ENCODE peak calls at places on chromosomes 6 and 20, in eight cellular contexts. A, F, S, R, Z, E, D and V are unnamed samples.

GRCh38 chr6:1611572-1612385 is 2.1 kb downstream of the FOXC1 start:
- DNase-seq in A (no peak), F (peak; percentile 44), S (no peak), R (no peak), Z (no peak), E (peak; percentile 79), D (no peak), V (no peak)

GRCh38 chr6:154925130-154925529 is 70.0 kb upstream of the TIAM2 start:
- DNase-seq in A (no peak), F (no peak), S (no peak), R (no peak), Z (no peak), E (no peak), D (no peak), V (no peak)

GRCh38 chr20:42005211-42005610 is 387.0 kb upstream of the CHD6 start:
- DNase-seq in A (no peak), F (no peak), S (no peak), R (no peak), Z (no peak), E (no peak), D (no peak), V (no peak)

GRCh38 chr20:17761612-17762011 is 61.8 kb downstream of the BANF2 start:
- DNase-seq in A (no peak), F (peak; percentile 14), S (no peak), R (no peak), Z (no peak), E (no peak), D (no peak), V (no peak)

GRCh38 chr6:89035252-89036106 is 45.1 kb upstream of the PNRC1 start:
- DNase-seq in A (peak; percentile 92), F (peak; percentile 99), S (peak; percentile 51), R (peak; percentile 71), Z (peak; percentile 70), E (no peak), D (no peak), V (no peak)

GRCh38 chr6:55131616-55132015 is 42.7 kb upstream of the HCRTR2 start:
- DNase-seq in A (no peak), F (no peak), S (no peak), R (no peak), Z (no peak), E (no peak), D (no peak), V (no peak)

GRCh38 chr6:35590622-35591066 is 77.9 kb upstream of the TULP1 start:
- DNase-seq in A (peak; percentile 63), F (peak; percentile 72), S (no peak), R (no peak), Z (peak; percentile 61), E (no peak), D (no peak), V (no peak)

GRCh38 chr6:155461636-155462035 is 6.0 kb upstream of the NOX3 start:
- DNase-seq in A (no peak), F (peak; percentile 30), S (no peak), R (no peak), Z (no peak), E (no peak), D (no peak), V (no peak)

GRCh38 chr20:15862178-15862577 is 711.1 kb downstream of the KIF16B start:
- DNase-seq in A (no peak), F (no peak), S (no peak), R (no peak), Z (no peak), E (no peak), D (no peak), V (no peak)

GRCh38 chr20:15867017-15867416 is 706.2 kb downstream of the KIF16B start:
- DNase-seq in A (no peak), F (no peak), S (no peak), R (no peak), Z (no peak), E (no peak), D (no peak), V (no peak)

GRCh38 chr20:15865553-15865952 is 707.7 kb downstream of the KIF16B start:
- DNase-seq in A (no peak), F (no peak), S (no peak), R (no peak), Z (no peak), E (no peak), D (no peak), V (no peak)

GRCh38 chr20:15863735-15864134 is 709.5 kb downstream of the KIF16B start:
- DNase-seq in A (no peak), F (no peak), S (no peak), R (no peak), Z (no peak), E (no peak), D (no peak), V (no peak)

DNA sequence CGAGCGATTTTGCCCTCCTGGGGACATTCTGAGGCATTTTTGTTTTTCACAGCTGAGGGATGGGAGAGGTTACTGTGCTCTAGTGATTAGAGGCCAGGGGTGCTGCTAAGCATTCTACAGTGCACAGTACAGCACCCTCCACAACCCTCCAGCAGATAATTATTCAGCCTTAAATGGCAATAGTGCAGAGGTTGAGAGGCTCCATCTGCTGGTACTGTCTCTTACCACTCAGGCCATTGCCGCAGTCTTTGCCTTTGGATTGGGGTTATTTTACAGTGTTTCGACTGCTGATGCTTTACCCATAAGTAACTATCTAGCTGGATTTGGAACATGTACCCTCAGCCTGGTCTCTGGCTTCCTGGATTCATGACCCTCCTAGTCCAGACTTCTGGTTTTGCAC is 705.3 kb downstream of the KIF16B start:
- DNase-seq in A (no peak), F (no peak), S (no peak), R (no peak), Z (no peak), E (no peak), D (peak; percentile 46), V (no peak)
- TF ChIP-seq CTCF in A (no peak), F (no peak), S (no peak), R (no peak), Z (no peak), E (no peak), D (peak; percentile 79), V (no peak)

DNA sequence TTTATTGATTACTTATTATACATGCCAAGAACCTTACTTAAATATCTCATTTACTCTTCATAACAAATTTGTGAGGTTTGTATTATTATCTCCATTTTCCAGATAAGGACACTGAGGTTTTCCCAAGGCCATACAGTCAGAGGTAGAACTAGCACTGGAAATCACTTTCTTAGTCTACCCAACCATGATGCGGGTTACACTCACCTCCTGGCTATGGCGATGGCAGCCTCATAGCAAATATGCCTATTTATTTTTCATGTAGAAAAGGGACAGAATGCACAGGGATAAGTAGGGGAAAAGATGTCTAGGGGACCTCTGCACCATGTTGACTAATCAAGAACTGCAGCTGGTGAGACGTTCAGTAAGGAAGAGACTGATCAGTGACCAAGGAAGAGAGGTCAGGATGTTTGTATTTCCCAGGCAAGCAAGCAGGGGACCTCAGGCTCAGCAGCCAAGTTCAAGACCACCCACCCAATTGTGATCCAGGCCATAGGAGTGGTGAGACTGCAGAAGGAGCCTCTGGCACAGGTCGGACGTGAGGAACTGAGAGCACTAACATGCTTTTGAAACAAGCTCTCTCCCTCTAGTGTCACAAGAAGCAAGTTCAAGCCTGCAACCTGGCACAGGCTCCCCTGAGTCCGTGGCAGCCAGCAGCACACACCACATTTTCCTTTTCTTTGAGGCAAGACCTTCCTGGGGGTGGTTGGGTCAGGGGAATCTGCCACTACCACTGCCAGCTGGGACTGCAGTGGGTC is 97.8 kb downstream of the GMPR start:
- DNase-seq in A (no peak), F (no peak), S (no peak), R (no peak), Z (no peak), E (no peak), D (no peak), V (no peak)
- TF ChIP-seq CTCF in A (no peak), F (no peak), S (no peak), R (no peak), Z (no peak), E (no peak), D (peak; percentile 14), V (no peak)

DNA sequence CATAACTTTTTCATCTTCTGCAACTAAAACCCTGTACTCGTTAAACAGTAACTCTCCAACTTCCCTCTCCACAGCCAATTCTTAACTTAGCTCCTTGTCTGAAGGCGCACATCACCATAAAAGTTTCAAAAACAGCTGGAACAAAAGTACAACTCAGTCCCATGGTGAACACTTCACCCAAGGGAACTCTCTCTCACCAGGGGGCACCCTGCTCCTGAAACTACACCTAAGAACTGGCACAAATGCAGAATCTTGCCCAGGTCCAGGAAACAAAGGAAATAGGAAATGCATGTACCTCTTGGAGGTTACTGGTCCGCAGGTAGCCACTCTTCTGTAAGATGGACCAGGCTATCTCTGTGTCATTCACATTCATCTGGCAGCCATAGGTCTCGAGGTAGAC is 6.6 kb downstream of the CDK5RAP1 start:
- DNase-seq in A (no peak), F (peak; percentile 16), S (no peak), R (no peak), Z (no peak), E (no peak), D (no peak), V (no peak)
- TF ChIP-seq CTCF in A (no peak), F (no peak), S (peak; percentile 17), R (no peak), Z (no peak), E (no peak), D (no peak), V (peak; percentile 15)

DNA sequence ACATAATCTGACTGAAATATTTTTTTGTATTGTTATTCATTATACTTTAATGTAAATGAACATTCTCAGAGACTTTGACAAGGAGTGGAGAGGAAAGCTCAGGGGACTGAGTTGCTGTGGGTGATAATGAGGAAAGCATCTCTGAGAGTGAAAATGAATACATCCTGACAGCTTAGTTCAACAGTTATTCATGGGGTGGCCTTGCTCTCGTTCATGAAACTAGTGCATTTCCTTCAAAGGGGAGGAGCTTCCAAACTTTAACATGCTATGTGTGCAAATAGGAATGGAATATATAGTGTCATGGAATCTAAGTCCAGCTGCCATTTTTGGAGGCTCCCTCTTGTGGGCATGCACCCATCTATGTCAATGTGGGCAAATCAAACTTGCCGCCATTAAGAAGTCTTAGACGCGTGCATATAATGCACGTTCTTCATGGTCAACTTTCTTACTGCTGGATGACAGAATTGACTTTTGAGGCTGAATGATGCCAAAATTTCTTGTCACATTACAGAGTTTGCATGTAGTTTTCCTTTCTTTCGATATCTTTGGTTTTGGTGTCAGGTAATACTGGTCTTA is 124.3 kb upstream of the TMEM170B start:
- DNase-seq in A (no peak), F (no peak), S (no peak), R (no peak), Z (no peak), E (no peak), D (no peak), V (no peak)
- TF ChIP-seq CTCF in A (no peak), F (peak; percentile 5), S (peak; percentile 8), R (no peak), Z (peak; percentile 11), E (no peak), D (no peak), V (no peak)

DNA sequence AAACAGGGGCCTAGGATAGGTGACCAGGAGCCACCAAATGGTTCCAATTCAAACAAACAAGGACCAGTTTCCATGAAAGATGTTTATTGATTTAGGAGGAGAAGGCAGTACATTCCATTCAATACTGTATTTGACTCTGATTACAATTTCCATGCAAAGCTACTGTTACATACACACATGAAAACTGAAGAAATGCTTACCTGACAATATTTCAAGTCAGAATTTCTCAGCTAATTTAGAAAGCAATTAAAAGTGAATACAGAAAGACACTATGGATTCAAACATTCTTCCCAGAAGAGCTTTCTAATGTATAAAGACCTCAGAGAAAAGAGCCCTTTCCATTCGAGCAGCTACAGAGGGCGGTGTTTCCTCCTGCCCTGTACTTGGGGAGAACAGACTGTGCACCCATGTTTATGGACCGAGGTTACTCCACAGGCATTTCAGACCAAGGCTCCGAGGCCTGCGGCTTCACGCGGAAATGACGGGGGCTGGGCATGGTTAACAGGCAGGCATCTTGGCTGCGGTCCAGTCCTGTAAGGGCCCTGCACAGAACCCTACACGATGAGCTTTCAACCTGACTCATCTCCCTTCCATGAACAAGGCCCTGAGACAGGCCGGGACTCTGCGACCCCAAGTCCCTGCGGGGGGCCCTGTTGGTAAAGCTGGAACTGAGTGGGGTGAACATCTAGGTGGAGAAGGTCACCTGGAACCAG is 25.7 kb upstream of the TCFL5 start:
- DNase-seq in A (peak; percentile 59), F (peak; percentile 90), S (no peak), R (no peak), Z (no peak), E (no peak), D (no peak), V (no peak)
- TF ChIP-seq CTCF in A (no peak), F (peak; percentile 4), S (no peak), R (no peak), Z (no peak), E (no peak), D (no peak), V (no peak)